ENCODE peak calls at places on chromosomes 5 and 9, in five cellular contexts. M is hepatocyte; C is brain microvascular endothelial cell; B is activated CD8-positive, alpha-beta T cell treated with anti-CD3 and anti-CD28 coated beads for 36 hours; L is H9. D is an unnamed sample.

GRCh38 chr9:135219676-135220600 is 132.5 kb downstream of the OLFM1 start:
- DNase-seq in C (no peak), M (no peak), B (no peak), L (peak), D (no peak)

GRCh38 chr9:86353591-86354047 is 591 bp downstream of the TUT7 start:
- DNase-seq in M (peak), B (peak), L (no peak), C (no peak), D (peak)

GRCh38 chr5:17665836-17666235 is 31.6 kb downstream of the TAF11L14 start:
- DNase-seq in M (no peak), L (no peak), B (no peak), C (no peak), D (no peak)

GRCh38 chr9:129776566-129776937 is 23.7 kb upstream of the PTGES start:
- DNase-seq in M (no peak), C (peak), L (no peak), B (no peak), D (no peak)

GRCh38 chr9:135607401-135608293 is 31.7 kb downstream of the GLT6D1 start:
- DNase-seq in M (peak), C (no peak), L (peak), B (no peak), D (no peak)

GRCh38 chr5:170168002-170168401 is 62.3 kb downstream of the FOXI1 start:
- DNase-seq in C (no peak), B (no peak), M (no peak), L (no peak), D (no peak)

GRCh38 chr9:75228893-75229292 is 140.6 kb downstream of the OSTF1 start:
- DNase-seq in L (no peak), C (no peak), M (no peak), B (no peak), D (no peak)

GRCh38 chr5:61821561-61821960 is 484.4 kb upstream of the KIF2A start:
- DNase-seq in M (no peak), B (no peak), C (no peak), L (no peak), D (no peak)

GRCh38 chr5:149990518-149991376 is 9.7 kb downstream of the TIGD6 start:
- DNase-seq in C (peak), M (peak), L (peak), B (peak), D (peak)

GRCh38 chr9:35690447-35691324 is 961 bp upstream of the TPM2 start:
- DNase-seq in B (peak), C (peak), L (peak), M (peak), D (peak)

GRCh38 chr9:69877852-69878507 is 57.4 kb downstream of the CFAP95 start:
- DNase-seq in C (no peak), B (no peak), M (peak), L (no peak), D (peak)
- TF ChIP-seq CTCF in C (peak), B (peak), M (peak), L (peak), D (no peak)

GRCh38 chr5:60368100-60368499 is 331.9 kb downstream of the DEPDC1B start:
- DNase-seq in L (no peak), B (no peak), C (no peak), M (no peak), D (no peak)
- TF ChIP-seq CTCF in L (no peak), B (no peak), C (no peak), M (no peak), D (no peak)

DNA sequence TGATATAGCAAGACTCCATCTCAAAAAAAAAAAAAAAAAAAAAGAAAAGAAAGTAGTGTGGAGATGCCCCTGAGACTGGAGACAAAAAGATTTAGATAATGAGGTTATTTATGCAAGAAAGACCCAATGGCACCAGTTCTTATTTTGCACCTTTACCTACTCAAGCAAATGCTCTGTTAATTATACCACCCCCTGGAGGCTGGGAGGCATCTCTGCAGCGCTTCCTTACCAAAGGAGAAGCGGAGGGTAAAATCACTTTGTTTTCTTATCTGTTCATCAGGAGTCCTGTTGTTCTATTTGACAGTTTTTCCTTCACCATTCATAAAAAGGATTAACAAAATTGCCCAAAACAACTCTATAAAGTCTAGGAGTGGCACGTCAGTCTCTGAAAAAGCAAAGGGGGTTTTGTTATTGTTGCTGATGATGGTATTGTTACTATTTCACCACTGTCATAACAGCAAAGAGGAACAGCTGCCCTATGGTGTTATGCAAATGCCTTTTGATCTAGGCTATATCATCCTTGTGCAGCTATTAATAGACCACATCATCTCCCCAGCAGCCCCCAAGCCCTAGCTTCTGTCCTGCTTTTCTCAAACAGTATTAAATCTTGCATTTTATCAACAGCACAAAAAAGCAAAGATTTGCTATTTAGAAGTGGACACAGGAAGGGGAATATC is 174.0 kb downstream of the PALM2AKAP2 start:
- DNase-seq in C (no peak), M (no peak), B (no peak), L (no peak), D (no peak)
- TF ChIP-seq CTCF in C (peak), M (no peak), B (peak), L (peak), D (peak)

GRCh38 chr5:142171270-142171669 is 62.7 kb downstream of the NDFIP1 start:
- DNase-seq in M (no peak), B (no peak), C (no peak), L (no peak), D (no peak)
- TF ChIP-seq CTCF in M (no peak), B (no peak), C (peak), L (peak), D (no peak)

GRCh38 chr9:2664675-2665065 is 43.1 kb downstream of the VLDLR start:
- DNase-seq in M (no peak), C (no peak), B (no peak), L (no peak), D (no peak)
- TF ChIP-seq CTCF in M (no peak), C (no peak), B (no peak), L (no peak), D (no peak)

GRCh38 chr9:82565188-82565966 is 497.6 kb downstream of the RASEF start:
- DNase-seq in L (no peak), B (no peak), C (no peak), M (no peak), D (no peak)

GRCh38 chr9:82574911-82575310 is 488.0 kb downstream of the RASEF start:
- DNase-seq in B (no peak), L (no peak), M (no peak), C (no peak), D (no peak)

GRCh38 chr9:82571540-82571939 is 491.4 kb downstream of the RASEF start:
- DNase-seq in B (no peak), M (no peak), C (no peak), L (no peak), D (no peak)

DNA sequence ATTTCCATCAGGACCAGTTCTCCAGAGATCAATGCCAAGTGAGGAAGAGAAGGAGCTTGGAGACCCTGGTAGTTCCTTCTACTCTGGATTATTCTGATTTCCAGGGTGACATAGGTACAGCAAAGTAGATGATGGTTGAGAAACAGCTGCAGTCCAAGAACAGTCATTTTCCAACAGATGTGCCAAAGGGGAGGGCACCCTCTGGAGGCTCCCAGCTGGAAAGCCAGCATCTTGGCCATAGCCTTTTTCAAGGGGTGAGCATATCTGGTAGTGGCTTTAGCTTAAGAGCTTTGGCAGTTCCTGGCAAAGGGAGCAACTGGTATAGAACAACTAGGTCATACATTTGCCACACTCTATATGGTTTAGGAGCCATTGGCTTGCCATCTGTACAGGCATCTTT is 492.7 kb downstream of the RASEF start:
- DNase-seq in B (no peak), C (no peak), L (no peak), M (no peak), D (no peak)
- TF ChIP-seq CTCF in B (no peak), C (peak), L (peak), M (peak), D (no peak)

GRCh38 chr5:4198461-4198860 is 602.8 kb downstream of the IRX1 start:
- DNase-seq in B (no peak), C (no peak), L (no peak), M (no peak), D (no peak)
- TF ChIP-seq CTCF in B (no peak), C (no peak), L (no peak), M (no peak), D (no peak)

GRCh38 chr5:126354012-126354856 is 69.0 kb upstream of the GRAMD2B start:
- DNase-seq in B (no peak), L (no peak), C (peak), M (peak), D (peak)
- TF ChIP-seq CTCF in B (peak), L (peak), C (peak), M (peak), D (peak)

GRCh38 chr9:126595982-126596381 is 17.7 kb upstream of the LMX1B start:
- DNase-seq in B (no peak), L (no peak), C (no peak), M (no peak), D (no peak)

GRCh38 chr9:126604059-126604685 is 9.6 kb upstream of the LMX1B start:
- DNase-seq in L (no peak), B (no peak), M (no peak), C (no peak), D (no peak)

GRCh38 chr9:126604706-126605105 is 9.0 kb upstream of the LMX1B start:
- DNase-seq in L (no peak), C (no peak), B (no peak), M (no peak), D (no peak)

GRCh38 chr9:126599047-126599650 is 14.6 kb upstream of the LMX1B start:
- DNase-seq in L (peak), M (no peak), C (no peak), B (no peak), D (no peak)
- TF ChIP-seq CTCF in L (peak), M (peak), C (peak), B (no peak), D (no peak)